ENCODE peak calls at places on chromosomes 13 and 19, in ten cellular contexts. H, D, A, M, S, V, K, O, T and I are unnamed samples.
A peak's percentile ranks its signal among the peaks of the same experiment; 100 is the strongest.

GRCh38 chr13:112657850-112658445 is 31.9 kb upstream of the ATP11A start:
- DNase-seq in H (peak; percentile 50), D (no peak), A (no peak), M (no peak), S (no peak), V (no peak), K (peak; percentile 85), O (no peak), T (no peak), I (no peak)

GRCh38 chr13:49539313-49539712 is 43.6 kb downstream of the PHF11 start:
- DNase-seq in H (no peak), D (no peak), A (no peak), M (no peak), S (no peak), V (no peak), K (no peak), O (no peak), T (no peak), I (no peak)

GRCh38 chr19:5691205-5691929 is 1.3 kb downstream of the RPL36 start:
- DNase-seq in H (peak; percentile 68), D (peak; percentile 45), A (no peak), M (peak; percentile 38), S (no peak), V (peak; percentile 28), K (peak; percentile 68), O (no peak), T (no peak), I (peak; percentile 38)

GRCh38 chr19:29539668-29540067 is 13.9 kb downstream of the VSTM2B start:
- DNase-seq in H (peak; percentile 34), D (no peak), A (no peak), M (no peak), S (no peak), V (no peak), K (no peak), O (no peak), T (no peak), I (no peak)

GRCh38 chr13:22270881-22271280 is 600.0 kb downstream of the FGF9 start:
- DNase-seq in H (no peak), D (no peak), A (no peak), M (no peak), S (no peak), V (no peak), K (no peak), O (no peak), T (no peak), I (no peak)

GRCh38 chr13:111917086-111917485 is 149.9 kb upstream of the SOX1 start:
- DNase-seq in H (no peak), D (no peak), A (no peak), M (no peak), S (no peak), V (no peak), K (no peak), O (no peak), T (no peak), I (no peak)

GRCh38 chr13:113854238-113855011 is 9.5 kb downstream of the GAS6 start:
- DNase-seq in H (peak; percentile 43), D (no peak), A (no peak), M (no peak), S (no peak), V (no peak), K (peak; percentile 45), O (peak; percentile 76), T (no peak), I (no peak)

GRCh38 chr19:42850981-42851717 is 28.4 kb downstream of the PSG1 start:
- DNase-seq in H (no peak), D (no peak), A (peak; percentile 71), M (no peak), S (no peak), V (no peak), K (peak; percentile 95), O (peak; percentile 32), T (peak; percentile 38), I (peak; percentile 12)

GRCh38 chr19:46218160-46218559 is 11.4 kb upstream of the IGFL1 start:
- DNase-seq in H (no peak), D (peak; percentile 89), A (no peak), M (no peak), S (no peak), V (no peak), K (peak; percentile 57), O (no peak), T (no peak), I (peak; percentile 35)

GRCh38 chr13:29676535-29676934 is 81.0 kb upstream of the SLC7A1 start:
- DNase-seq in H (no peak), D (no peak), A (no peak), M (no peak), S (no peak), V (no peak), K (peak; percentile 54), O (no peak), T (peak; percentile 11), I (no peak)

GRCh38 chr13:45393941-45394570 is 24.1 kb downstream of the SLC25A30 start:
- DNase-seq in H (no peak), D (peak; percentile 74), A (peak; percentile 58), M (no peak), S (peak; percentile 7), V (no peak), K (peak; percentile 79), O (no peak), T (peak; percentile 27), I (peak; percentile 64)

GRCh38 chr13:73355134-73355533 is 296.3 kb downstream of the KLF5 start:
- DNase-seq in H (no peak), D (no peak), A (no peak), M (no peak), S (no peak), V (no peak), K (no peak), O (no peak), T (no peak), I (no peak)

GRCh38 chr19:41847351-41848105 is 2.7 kb downstream of the DMRTC2 start:
- DNase-seq in H (no peak), D (no peak), A (no peak), M (no peak), S (no peak), V (no peak), K (no peak), O (no peak), T (no peak), I (no peak)

GRCh38 chr19:6654347-6655310 is 15.3 kb downstream of the TNFSF14 start:
- DNase-seq in H (no peak), D (no peak), A (no peak), M (no peak), S (no peak), V (peak; percentile 47), K (no peak), O (no peak), T (no peak), I (no peak)

GRCh38 chr13:26964278-26965057 is 203.9 kb upstream of the GPR12 start:
- DNase-seq in H (no peak), D (no peak), A (no peak), M (no peak), S (no peak), V (no peak), K (peak; percentile 17), O (no peak), T (no peak), I (no peak)

GRCh38 chr19:54017266-54017665 is 25.8 kb downstream of the CACNG6 start:
- DNase-seq in H (no peak), D (no peak), A (peak; percentile 50), M (no peak), S (no peak), V (no peak), K (peak; percentile 40), O (no peak), T (no peak), I (no peak)

GRCh38 chr13:111119966-111120365 is 4.9 kb downstream of the ARHGEF7 start:
- DNase-seq in H (no peak), D (no peak), A (no peak), M (no peak), S (no peak), V (no peak), K (no peak), O (no peak), T (no peak), I (no peak)